ENCODE peak calls at places on chromosomes 13 and 19, in nine cellular contexts. E is left ventricle myocardium inferior, Y is A673, D is body of pancreas, J is pancreas, L is upper lobe of right lung, R is heart left ventricle, M is tibial nerve, P is left lung. K is an unnamed sample.

GRCh38 chr19:45189971-45190370 is 11.4 kb downstream of the BLOC1S3 start:
- DNase-seq in M (no peak), J (no peak), E (no peak), Y (no peak), L (no peak), P (no peak), R (no peak), D (no peak), K (no peak)

GRCh38 chr19:8302734-8303133 is 5.4 kb downstream of the CD320 start:
- DNase-seq in M (peak; percentile 2), Y (no peak), J (no peak), L (peak; percentile 54), P (peak; percentile 31), E (no peak), R (no peak), D (no peak), K (no peak)

GRCh38 chr13:95315752-95316151 is 14.5 kb upstream of the ABCC4 start:
- DNase-seq in R (no peak), E (no peak), J (no peak), Y (no peak), P (no peak), D (no peak), M (no peak), L (no peak), K (no peak)

GRCh38 chr13:106533101-106533939 is 2.1 kb downstream of the EFNB2 start:
- DNase-seq in E (peak; percentile 81), Y (peak; percentile 13), M (peak; percentile 67), P (peak; percentile 84), L (peak; percentile 93), R (peak; percentile 88), D (peak; percentile 90), J (peak; percentile 83), K (peak; percentile 75)

GRCh38 chr13:44232729-44233128 is 140.9 kb upstream of the SERP2 start:
- DNase-seq in J (no peak), D (no peak), R (no peak), Y (no peak), P (no peak), M (no peak), E (no peak), L (no peak), K (no peak)

GRCh38 chr13:110525328-110526319 is 35.9 kb downstream of the RAB20 start:
- DNase-seq in J (no peak), Y (no peak), M (no peak), E (no peak), D (no peak), R (no peak), L (peak; percentile 76), P (peak; percentile 72), K (no peak)

GRCh38 chr13:21234537-21234936 is 58.1 kb downstream of the MRPL57 start:
- DNase-seq in J (no peak), M (no peak), R (no peak), L (no peak), E (no peak), P (no peak), D (no peak), Y (peak; percentile 68), K (no peak)

GRCh38 chr13:49586717-49587116 is 1.4 kb upstream of the RCBTB1 start:
- DNase-seq in R (no peak), P (no peak), D (no peak), J (no peak), E (no peak), Y (no peak), M (no peak), L (no peak), K (no peak)

GRCh38 chr13:66503890-66504289 is 726.2 kb downstream of the PCDH9 start:
- DNase-seq in P (no peak), L (no peak), M (no peak), D (no peak), E (no peak), J (no peak), R (no peak), Y (no peak), K (no peak)

GRCh38 chr19:48249502-48250014 is 6.2 kb downstream of the CARD8 start:
- DNase-seq in L (peak; percentile 76), E (peak; percentile 41), D (peak; percentile 18), Y (peak; percentile 98), P (peak; percentile 72), R (peak; percentile 76), J (no peak), M (peak; percentile 40), K (peak; percentile 28)

GRCh38 chr19:47331490-47331889 is 485 bp upstream of the C5AR2 start:
- DNase-seq in J (no peak), L (no peak), P (no peak), D (no peak), R (no peak), E (no peak), M (no peak), Y (no peak), K (no peak)

GRCh38 chr19:38224014-38224862 is at the start of gene DPF1:
- DNase-seq in M (no peak), Y (peak; percentile 90), R (peak; percentile 73), L (no peak), D (peak; percentile 53), E (peak; percentile 45), P (no peak), J (no peak), K (no peak)

GRCh38 chr19:343941-344624 is 513 bp downstream of the MIER2 start:
- DNase-seq in M (no peak), P (no peak), L (no peak), E (no peak), R (peak; percentile 64), Y (peak; percentile 39), D (no peak), J (no peak), K (no peak)

GRCh38 chr13:89514534-89515312 is 1832.8 kb upstream of the MIR17HG start:
- DNase-seq in R (no peak), P (no peak), Y (peak; percentile 88), J (no peak), E (no peak), M (no peak), L (no peak), D (peak; percentile 14), K (no peak)

GRCh38 chr19:31783592-31783991 is 434.4 kb upstream of the TSHZ3 start:
- DNase-seq in Y (no peak), L (no peak), D (no peak), J (no peak), R (no peak), P (no peak), E (no peak), M (no peak), K (no peak)

GRCh38 chr19:29807178-29807577 is 4.6 kb upstream of the CCNE1 start:
- DNase-seq in M (no peak), J (no peak), R (no peak), E (no peak), Y (no peak), D (no peak), P (no peak), L (no peak), K (no peak)

DNA sequence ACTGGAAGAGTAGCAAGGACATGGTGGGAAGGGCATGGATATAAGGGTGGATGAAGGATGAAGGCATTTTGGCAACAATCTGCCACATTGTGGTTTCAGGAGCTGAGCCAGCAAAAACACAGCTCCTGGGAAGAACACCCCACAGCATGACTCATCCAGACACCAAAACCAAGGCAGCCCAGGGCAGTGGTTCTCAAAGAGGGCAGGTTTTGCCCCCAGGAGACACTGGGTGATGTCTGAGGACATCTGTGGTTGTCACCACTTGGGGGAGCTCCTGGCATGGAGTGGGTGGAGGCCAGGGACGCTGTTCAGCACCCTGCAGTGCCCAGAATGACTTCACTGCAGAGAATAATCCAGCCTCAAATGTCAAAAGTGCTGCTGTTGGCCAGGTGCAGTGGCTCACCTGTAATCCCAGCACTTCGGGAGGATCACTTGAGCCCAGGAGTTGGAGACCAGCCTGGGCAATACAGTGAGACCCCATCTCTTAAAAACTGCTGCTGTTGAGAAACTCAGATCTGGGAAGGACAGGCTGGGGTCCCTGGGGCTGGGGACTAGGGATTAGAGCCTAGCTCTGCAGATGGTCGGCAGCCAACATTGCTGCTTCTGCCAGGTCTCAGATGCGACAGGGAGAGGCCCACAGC is 16.1 kb downstream of the ZFR2 start:
- DNase-seq in Y (peak; percentile 35), E (no peak), R (no peak), L (no peak), M (no peak), P (no peak), D (peak; percentile 14), J (no peak), K (no peak)
- TF ChIP-seq CTCF in Y (peak; percentile 37), E (peak; percentile 50), R (peak; percentile 48), L (peak; percentile 19), M (no peak), P (no peak), D (no peak), J (no peak), K (no peak)

GRCh38 chr13:112586334-112586733 is 1.6 kb downstream of the TUBGCP3 start:
- DNase-seq in M (no peak), J (no peak), E (no peak), Y (no peak), P (no peak), D (no peak), R (no peak), L (no peak), K (no peak)
- H3K4me3 ChIP-seq in M (no peak overlapping the region), J (no peak overlapping the region), E (no peak overlapping the region), Y (peak overlapping the region; percentile 100), P (peak overlapping the region; percentile 95), D (no peak overlapping the region), R (no peak overlapping the region), L (no peak overlapping the region), K (no peak overlapping the region)

DNA sequence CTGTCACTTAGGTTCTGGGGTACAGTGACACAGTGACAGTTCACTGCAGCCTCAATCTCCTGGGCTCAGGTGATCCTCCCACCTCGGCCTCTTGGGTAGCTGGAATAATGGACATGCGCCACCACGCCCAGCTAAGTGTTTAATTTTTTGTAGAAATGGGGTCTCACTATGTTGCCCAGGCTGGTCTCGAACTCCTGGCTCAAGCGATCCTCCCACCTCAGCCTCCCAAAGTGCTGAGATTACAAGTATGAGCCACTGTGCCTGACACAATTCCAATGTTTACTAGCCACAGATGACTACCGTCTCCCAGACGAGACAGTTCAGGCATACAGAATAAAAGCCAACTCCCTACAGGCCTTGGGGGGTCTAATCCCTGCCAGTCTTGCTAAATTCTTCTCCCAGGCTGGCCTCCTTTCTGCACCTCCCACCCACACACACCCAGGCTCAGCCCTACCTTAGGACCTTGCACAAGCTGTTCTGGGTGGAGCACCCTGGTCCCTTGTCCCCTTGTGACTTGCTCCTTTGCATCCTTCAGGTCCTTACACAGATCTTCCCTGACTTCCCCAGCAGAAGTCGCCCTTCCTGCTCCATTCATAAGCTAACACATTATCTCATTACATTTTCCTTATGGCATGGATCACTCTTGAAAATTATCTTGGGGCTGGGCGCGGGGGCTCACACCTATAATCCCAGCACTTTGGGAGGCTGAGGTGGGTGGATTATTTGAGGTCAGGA is 106.4 kb downstream of the INSR start:
- DNase-seq in R (no peak), Y (no peak), J (no peak), D (no peak), L (no peak), P (no peak), E (no peak), M (no peak), K (no peak)
- H3K4me1 ChIP-seq in R (peaks cover 30% of the 10 kb centered on the region), Y (peaks cover 7% of the 10 kb centered on the region), J (peaks cover 2% of the 10 kb centered on the region), D (peaks cover 36% of the 10 kb centered on the region), L (peaks cover 18% of the 10 kb centered on the region), P (peaks cover under 1% of the 10 kb centered on the region), E (peaks cover 62% of the 10 kb centered on the region), M (peaks cover 29% of the 10 kb centered on the region), K (peaks cover 12% of the 10 kb centered on the region)

DNA sequence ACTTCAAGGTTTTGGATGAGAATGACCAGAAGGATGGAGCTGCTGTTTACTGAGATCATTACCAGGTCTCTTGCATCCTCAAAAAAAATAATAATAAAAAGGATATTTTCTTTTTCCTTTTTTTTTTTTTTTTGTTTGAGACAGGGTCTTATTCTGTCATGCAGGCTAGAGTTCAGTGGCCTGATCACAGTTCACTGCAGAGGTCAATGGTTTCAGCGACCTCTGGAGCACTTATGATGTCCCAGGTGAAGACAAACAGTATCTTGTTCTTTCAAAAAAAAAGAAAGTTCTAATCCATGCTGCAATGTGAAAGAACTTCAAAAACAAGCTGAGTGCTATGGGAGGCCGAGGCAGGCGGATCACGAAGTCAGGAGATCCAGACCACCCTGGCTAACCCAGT is 30.4 kb upstream of the TPM4 start:
- DNase-seq in Y (no peak), J (no peak), L (no peak), R (no peak), E (no peak), P (no peak), D (no peak), M (no peak), K (no peak)
- TF ChIP-seq CTCF in Y (no peak), J (no peak), L (no peak), R (no peak), E (no peak), P (no peak), D (no peak), M (no peak), K (no peak)

K was measured in gastrocnemius medialis.